ENCODE peak calls at places on chromosomes 13 and 19, in eight cellular contexts. One of them, this sample, is unnamed.
A peak's percentile ranks its signal among the peaks of the same experiment; 100 is the strongest.

GRCh38 chr19:8639821-8640401 is 9.5 kb downstream of the NFILZ start:
- DNase-seq in kidney tubule cell: no peak
- DNase-seq in dorsolateral prefrontal cortex: no peak
- DNase-seq in iris pigment epithelial cell: peak; percentile 30
- DNase-seq in NCI-H2107: no peak
- DNase-seq in stimulated activated CD4-positive, alpha-beta T cell treated with anti-CD3 and anti-CD28 coated beads, TNF-alpha, amount 100 ng/mL, for 24 hours: no peak
- DNase-seq in SK-MEL-5: no peak
- DNase-seq in uterus: no peak
- DNase-seq in this sample: no peak

GRCh38 chr13:113906566-113906965 is 42.7 kb upstream of the GAS6 start:
- DNase-seq in dorsolateral prefrontal cortex: no peak
- DNase-seq in SK-MEL-5: no peak
- DNase-seq in kidney tubule cell: peak; percentile 26
- DNase-seq in NCI-H2107: no peak
- DNase-seq in uterus: no peak
- DNase-seq in iris pigment epithelial cell: no peak
- DNase-seq in stimulated activated CD4-positive, alpha-beta T cell treated with anti-CD3 and anti-CD28 coated beads, TNF-alpha, amount 100 ng/mL, for 24 hours: no peak
- DNase-seq in this sample: no peak

GRCh38 chr19:18660051-18660910 is 23.2 kb upstream of the CRTC1 start:
- DNase-seq in uterus: peak; percentile 56
- DNase-seq in iris pigment epithelial cell: peak; percentile 59
- DNase-seq in dorsolateral prefrontal cortex: no peak
- DNase-seq in stimulated activated CD4-positive, alpha-beta T cell treated with anti-CD3 and anti-CD28 coated beads, TNF-alpha, amount 100 ng/mL, for 24 hours: no peak
- DNase-seq in kidney tubule cell: peak; percentile 28
- DNase-seq in NCI-H2107: no peak
- DNase-seq in SK-MEL-5: no peak
- DNase-seq in this sample: no peak

GRCh38 chr13:76854209-76854608 is 32.0 kb downstream of the KCTD12 start:
- DNase-seq in dorsolateral prefrontal cortex: no peak
- DNase-seq in kidney tubule cell: no peak
- DNase-seq in uterus: no peak
- DNase-seq in SK-MEL-5: no peak
- DNase-seq in iris pigment epithelial cell: no peak
- DNase-seq in stimulated activated CD4-positive, alpha-beta T cell treated with anti-CD3 and anti-CD28 coated beads, TNF-alpha, amount 100 ng/mL, for 24 hours: no peak
- DNase-seq in NCI-H2107: no peak
- DNase-seq in this sample: no peak

GRCh38 chr13:112708560-112709240 is 18.9 kb downstream of the ATP11A start:
- DNase-seq in SK-MEL-5: no peak
- DNase-seq in dorsolateral prefrontal cortex: no peak
- DNase-seq in iris pigment epithelial cell: no peak
- DNase-seq in uterus: peak; percentile 9
- DNase-seq in stimulated activated CD4-positive, alpha-beta T cell treated with anti-CD3 and anti-CD28 coated beads, TNF-alpha, amount 100 ng/mL, for 24 hours: no peak
- DNase-seq in kidney tubule cell: no peak
- DNase-seq in NCI-H2107: no peak
- DNase-seq in this sample: no peak

GRCh38 chr19:32178401-32178800 is 167.0 kb upstream of the ZNF507 start:
- DNase-seq in dorsolateral prefrontal cortex: no peak
- DNase-seq in kidney tubule cell: no peak
- DNase-seq in uterus: no peak
- DNase-seq in SK-MEL-5: no peak
- DNase-seq in NCI-H2107: no peak
- DNase-seq in iris pigment epithelial cell: no peak
- DNase-seq in stimulated activated CD4-positive, alpha-beta T cell treated with anti-CD3 and anti-CD28 coated beads, TNF-alpha, amount 100 ng/mL, for 24 hours: no peak
- DNase-seq in this sample: no peak

GRCh38 chr19:46898731-46899130 is 37.9 kb downstream of the ARHGAP35 start:
- DNase-seq in NCI-H2107: no peak
- DNase-seq in uterus: peak; percentile 28
- DNase-seq in SK-MEL-5: no peak
- DNase-seq in stimulated activated CD4-positive, alpha-beta T cell treated with anti-CD3 and anti-CD28 coated beads, TNF-alpha, amount 100 ng/mL, for 24 hours: no peak
- DNase-seq in iris pigment epithelial cell: peak; percentile 69
- DNase-seq in dorsolateral prefrontal cortex: no peak
- DNase-seq in kidney tubule cell: peak; percentile 31
- DNase-seq in this sample: no peak

GRCh38 chr13:113836917-113837553 is 26.8 kb downstream of the GAS6 start:
- DNase-seq in SK-MEL-5: peak; percentile 40
- DNase-seq in kidney tubule cell: peak; percentile 63
- DNase-seq in NCI-H2107: no peak
- DNase-seq in uterus: peak; percentile 82
- DNase-seq in stimulated activated CD4-positive, alpha-beta T cell treated with anti-CD3 and anti-CD28 coated beads, TNF-alpha, amount 100 ng/mL, for 24 hours: no peak
- DNase-seq in dorsolateral prefrontal cortex: no peak
- DNase-seq in iris pigment epithelial cell: peak; percentile 94
- DNase-seq in this sample: no peak

GRCh38 chr19:46603752-46604241 is 2.7 kb downstream of the CALM3 start:
- DNase-seq in iris pigment epithelial cell: no peak
- DNase-seq in NCI-H2107: no peak
- DNase-seq in dorsolateral prefrontal cortex: no peak
- DNase-seq in SK-MEL-5: no peak
- DNase-seq in kidney tubule cell: no peak
- DNase-seq in uterus: no peak
- DNase-seq in stimulated activated CD4-positive, alpha-beta T cell treated with anti-CD3 and anti-CD28 coated beads, TNF-alpha, amount 100 ng/mL, for 24 hours: no peak
- DNase-seq in this sample: no peak

GRCh38 chr19:50644315-50644915 is 4.7 kb upstream of the SYT3 start:
- DNase-seq in SK-MEL-5: no peak
- DNase-seq in iris pigment epithelial cell: no peak
- DNase-seq in NCI-H2107: no peak
- DNase-seq in stimulated activated CD4-positive, alpha-beta T cell treated with anti-CD3 and anti-CD28 coated beads, TNF-alpha, amount 100 ng/mL, for 24 hours: no peak
- DNase-seq in uterus: no peak
- DNase-seq in kidney tubule cell: no peak
- DNase-seq in dorsolateral prefrontal cortex: no peak
- DNase-seq in this sample: no peak

GRCh38 chr19:6958786-6959185 is 62.4 kb downstream of the MBD3L2B start:
- DNase-seq in dorsolateral prefrontal cortex: no peak
- DNase-seq in stimulated activated CD4-positive, alpha-beta T cell treated with anti-CD3 and anti-CD28 coated beads, TNF-alpha, amount 100 ng/mL, for 24 hours: no peak
- DNase-seq in uterus: no peak
- DNase-seq in SK-MEL-5: no peak
- DNase-seq in kidney tubule cell: no peak
- DNase-seq in iris pigment epithelial cell: no peak
- DNase-seq in NCI-H2107: no peak
- DNase-seq in this sample: no peak

GRCh38 chr19:54644056-54644455 is 13.8 kb downstream of the LILRB1 start:
- DNase-seq in dorsolateral prefrontal cortex: no peak
- DNase-seq in NCI-H2107: no peak
- DNase-seq in kidney tubule cell: no peak
- DNase-seq in SK-MEL-5: no peak
- DNase-seq in stimulated activated CD4-positive, alpha-beta T cell treated with anti-CD3 and anti-CD28 coated beads, TNF-alpha, amount 100 ng/mL, for 24 hours: no peak
- DNase-seq in uterus: no peak
- DNase-seq in iris pigment epithelial cell: no peak
- DNase-seq in this sample: no peak

GRCh38 chr19:12513531-12514061 is 29.0 kb upstream of the ZNF709 start:
- DNase-seq in iris pigment epithelial cell: no peak
- DNase-seq in dorsolateral prefrontal cortex: no peak
- DNase-seq in kidney tubule cell: no peak
- DNase-seq in uterus: peak; percentile 18
- DNase-seq in SK-MEL-5: no peak
- DNase-seq in NCI-H2107: no peak
- DNase-seq in stimulated activated CD4-positive, alpha-beta T cell treated with anti-CD3 and anti-CD28 coated beads, TNF-alpha, amount 100 ng/mL, for 24 hours: no peak
- DNase-seq in this sample: no peak

GRCh38 chr13:59270327-59270726 is 893.4 kb downstream of the DIAPH3 start:
- DNase-seq in iris pigment epithelial cell: no peak
- DNase-seq in kidney tubule cell: peak; percentile 43
- DNase-seq in stimulated activated CD4-positive, alpha-beta T cell treated with anti-CD3 and anti-CD28 coated beads, TNF-alpha, amount 100 ng/mL, for 24 hours: no peak
- DNase-seq in NCI-H2107: no peak
- DNase-seq in SK-MEL-5: no peak
- DNase-seq in uterus: no peak
- DNase-seq in dorsolateral prefrontal cortex: no peak
- DNase-seq in this sample: no peak

GRCh38 chr19:33654840-33655508 is 33.2 kb downstream of the CHST8 start:
- DNase-seq in kidney tubule cell: no peak
- DNase-seq in SK-MEL-5: no peak
- DNase-seq in uterus: no peak
- DNase-seq in dorsolateral prefrontal cortex: no peak
- DNase-seq in iris pigment epithelial cell: no peak
- DNase-seq in stimulated activated CD4-positive, alpha-beta T cell treated with anti-CD3 and anti-CD28 coated beads, TNF-alpha, amount 100 ng/mL, for 24 hours: no peak
- DNase-seq in NCI-H2107: no peak
- DNase-seq in this sample: no peak

GRCh38 chr19:43738780-43739211 is 16.0 kb downstream of the SMG9 start:
- DNase-seq in kidney tubule cell: no peak
- DNase-seq in uterus: no peak
- DNase-seq in SK-MEL-5: peak; percentile 52
- DNase-seq in stimulated activated CD4-positive, alpha-beta T cell treated with anti-CD3 and anti-CD28 coated beads, TNF-alpha, amount 100 ng/mL, for 24 hours: no peak
- DNase-seq in dorsolateral prefrontal cortex: no peak
- DNase-seq in NCI-H2107: no peak
- DNase-seq in iris pigment epithelial cell: no peak
- DNase-seq in this sample: no peak

GRCh38 chr19:15628236-15629002 is 12.3 kb upstream of the CYP4F3 start:
- DNase-seq in iris pigment epithelial cell: no peak
- DNase-seq in NCI-H2107: no peak
- DNase-seq in kidney tubule cell: no peak
- DNase-seq in uterus: no peak
- DNase-seq in dorsolateral prefrontal cortex: no peak
- DNase-seq in SK-MEL-5: no peak
- DNase-seq in stimulated activated CD4-positive, alpha-beta T cell treated with anti-CD3 and anti-CD28 coated beads, TNF-alpha, amount 100 ng/mL, for 24 hours: no peak
- DNase-seq in this sample: no peak

GRCh38 chr13:73168226-73168992 is 109.6 kb downstream of the KLF5 start:
- DNase-seq in uterus: no peak
- DNase-seq in stimulated activated CD4-positive, alpha-beta T cell treated with anti-CD3 and anti-CD28 coated beads, TNF-alpha, amount 100 ng/mL, for 24 hours: no peak
- DNase-seq in NCI-H2107: no peak
- DNase-seq in iris pigment epithelial cell: no peak
- DNase-seq in SK-MEL-5: no peak
- DNase-seq in dorsolateral prefrontal cortex: no peak
- DNase-seq in kidney tubule cell: peak; percentile 78
- DNase-seq in this sample: no peak

GRCh38 chr13:37747071-37747612 is 122.4 kb downstream of the TRPC4 start:
- DNase-seq in NCI-H2107: no peak
- DNase-seq in dorsolateral prefrontal cortex: no peak
- DNase-seq in iris pigment epithelial cell: peak; percentile 89
- DNase-seq in SK-MEL-5: no peak
- DNase-seq in uterus: no peak
- DNase-seq in kidney tubule cell: peak; percentile 35
- DNase-seq in stimulated activated CD4-positive, alpha-beta T cell treated with anti-CD3 and anti-CD28 coated beads, TNF-alpha, amount 100 ng/mL, for 24 hours: no peak
- DNase-seq in this sample: no peak

GRCh38 chr19:18698321-18699167 is 15.1 kb downstream of the CRTC1 start:
- DNase-seq in uterus: no peak
- DNase-seq in stimulated activated CD4-positive, alpha-beta T cell treated with anti-CD3 and anti-CD28 coated beads, TNF-alpha, amount 100 ng/mL, for 24 hours: no peak
- DNase-seq in SK-MEL-5: no peak
- DNase-seq in iris pigment epithelial cell: no peak
- DNase-seq in NCI-H2107: no peak
- DNase-seq in dorsolateral prefrontal cortex: no peak
- DNase-seq in kidney tubule cell: peak; percentile 5
- DNase-seq in this sample: no peak

GRCh38 chr13:48506092-48506701 is 26.7 kb downstream of the RCBTB2 start:
- DNase-seq in SK-MEL-5: no peak
- DNase-seq in NCI-H2107: no peak
- DNase-seq in iris pigment epithelial cell: no peak
- DNase-seq in stimulated activated CD4-positive, alpha-beta T cell treated with anti-CD3 and anti-CD28 coated beads, TNF-alpha, amount 100 ng/mL, for 24 hours: no peak
- DNase-seq in uterus: no peak
- DNase-seq in kidney tubule cell: no peak
- DNase-seq in dorsolateral prefrontal cortex: no peak
- DNase-seq in this sample: no peak

GRCh38 chr19:3655402-3656072 is 28.9 kb upstream of the CACTIN start:
- DNase-seq in NCI-H2107: no peak
- DNase-seq in kidney tubule cell: no peak
- DNase-seq in iris pigment epithelial cell: peak; percentile 91
- DNase-seq in dorsolateral prefrontal cortex: peak; percentile 61
- DNase-seq in SK-MEL-5: no peak
- DNase-seq in uterus: peak; percentile 75
- DNase-seq in stimulated activated CD4-positive, alpha-beta T cell treated with anti-CD3 and anti-CD28 coated beads, TNF-alpha, amount 100 ng/mL, for 24 hours: no peak
- DNase-seq in this sample: no peak

GRCh38 chr13:99307648-99308339 is 595 bp upstream of the GPR183 start:
- DNase-seq in uterus: no peak
- DNase-seq in kidney tubule cell: peak; percentile 91
- DNase-seq in NCI-H2107: no peak
- DNase-seq in stimulated activated CD4-positive, alpha-beta T cell treated with anti-CD3 and anti-CD28 coated beads, TNF-alpha, amount 100 ng/mL, for 24 hours: peak; percentile 82
- DNase-seq in SK-MEL-5: no peak
- DNase-seq in iris pigment epithelial cell: peak; percentile 92
- DNase-seq in dorsolateral prefrontal cortex: no peak
- DNase-seq in this sample: no peak

GRCh38 chr19:35673121-35673804 is 6.9 kb downstream of the UPK1A start:
- DNase-seq in kidney tubule cell: peak; percentile 88
- DNase-seq in uterus: no peak
- DNase-seq in NCI-H2107: no peak
- DNase-seq in iris pigment epithelial cell: peak; percentile 77
- DNase-seq in dorsolateral prefrontal cortex: no peak
- DNase-seq in SK-MEL-5: peak; percentile 87
- DNase-seq in stimulated activated CD4-positive, alpha-beta T cell treated with anti-CD3 and anti-CD28 coated beads, TNF-alpha, amount 100 ng/mL, for 24 hours: peak; percentile 58
- DNase-seq in this sample: peak; percentile 16

GRCh38 chr19:2087621-2088100 is 8.5 kb downstream of the MOB3A start:
- DNase-seq in iris pigment epithelial cell: no peak
- DNase-seq in stimulated activated CD4-positive, alpha-beta T cell treated with anti-CD3 and anti-CD28 coated beads, TNF-alpha, amount 100 ng/mL, for 24 hours: no peak
- DNase-seq in NCI-H2107: no peak
- DNase-seq in SK-MEL-5: no peak
- DNase-seq in uterus: no peak
- DNase-seq in kidney tubule cell: no peak
- DNase-seq in dorsolateral prefrontal cortex: no peak
- DNase-seq in this sample: no peak

GRCh38 chr13:95926231-95926630 is 127.0 kb downstream of the UGGT2 start:
- DNase-seq in SK-MEL-5: no peak
- DNase-seq in dorsolateral prefrontal cortex: no peak
- DNase-seq in kidney tubule cell: no peak
- DNase-seq in NCI-H2107: no peak
- DNase-seq in stimulated activated CD4-positive, alpha-beta T cell treated with anti-CD3 and anti-CD28 coated beads, TNF-alpha, amount 100 ng/mL, for 24 hours: no peak
- DNase-seq in iris pigment epithelial cell: no peak
- DNase-seq in uterus: no peak
- DNase-seq in this sample: no peak

GRCh38 chr13:112861876-112862615 is 107.0 kb upstream of the MCF2L start:
- DNase-seq in SK-MEL-5: no peak
- DNase-seq in uterus: no peak
- DNase-seq in iris pigment epithelial cell: no peak
- DNase-seq in dorsolateral prefrontal cortex: no peak
- DNase-seq in stimulated activated CD4-positive, alpha-beta T cell treated with anti-CD3 and anti-CD28 coated beads, TNF-alpha, amount 100 ng/mL, for 24 hours: no peak
- DNase-seq in NCI-H2107: no peak
- DNase-seq in kidney tubule cell: no peak
- DNase-seq in this sample: no peak

GRCh38 chr19:46299004-46299509 is 2.2 kb downstream of the HIF3A start:
- DNase-seq in iris pigment epithelial cell: peak; percentile 90
- DNase-seq in NCI-H2107: peak; percentile 90
- DNase-seq in uterus: peak; percentile 95
- DNase-seq in kidney tubule cell: peak; percentile 86
- DNase-seq in dorsolateral prefrontal cortex: peak; percentile 93
- DNase-seq in SK-MEL-5: peak; percentile 57
- DNase-seq in stimulated activated CD4-positive, alpha-beta T cell treated with anti-CD3 and anti-CD28 coated beads, TNF-alpha, amount 100 ng/mL, for 24 hours: no peak
- DNase-seq in this sample: no peak

GRCh38 chr19:6767357-6768235 is at the start of gene SH2D3A:
- DNase-seq in uterus: peak; percentile 43
- DNase-seq in stimulated activated CD4-positive, alpha-beta T cell treated with anti-CD3 and anti-CD28 coated beads, TNF-alpha, amount 100 ng/mL, for 24 hours: peak; percentile 94
- DNase-seq in dorsolateral prefrontal cortex: no peak
- DNase-seq in SK-MEL-5: peak; percentile 79
- DNase-seq in kidney tubule cell: peak; percentile 95
- DNase-seq in iris pigment epithelial cell: peak; percentile 35
- DNase-seq in NCI-H2107: no peak
- DNase-seq in this sample: peak; percentile 91

GRCh38 chr19:40266111-40266510 is 19.0 kb downstream of the AKT2 start:
- DNase-seq in uterus: no peak
- DNase-seq in dorsolateral prefrontal cortex: no peak
- DNase-seq in NCI-H2107: peak; percentile 73
- DNase-seq in SK-MEL-5: no peak
- DNase-seq in iris pigment epithelial cell: no peak
- DNase-seq in kidney tubule cell: no peak
- DNase-seq in stimulated activated CD4-positive, alpha-beta T cell treated with anti-CD3 and anti-CD28 coated beads, TNF-alpha, amount 100 ng/mL, for 24 hours: no peak
- DNase-seq in this sample: no peak

GRCh38 chr13:114174529-114174941 is 4.5 kb upstream of the CFAP97D2 start:
- DNase-seq in uterus: no peak
- DNase-seq in SK-MEL-5: no peak
- DNase-seq in NCI-H2107: no peak
- DNase-seq in kidney tubule cell: no peak
- DNase-seq in iris pigment epithelial cell: peak; percentile 38
- DNase-seq in stimulated activated CD4-positive, alpha-beta T cell treated with anti-CD3 and anti-CD28 coated beads, TNF-alpha, amount 100 ng/mL, for 24 hours: no peak
- DNase-seq in dorsolateral prefrontal cortex: no peak
- DNase-seq in this sample: no peak

GRCh38 chr19:39841041-39841440 is 5.1 kb downstream of the FBL start:
- DNase-seq in stimulated activated CD4-positive, alpha-beta T cell treated with anti-CD3 and anti-CD28 coated beads, TNF-alpha, amount 100 ng/mL, for 24 hours: no peak
- DNase-seq in iris pigment epithelial cell: no peak
- DNase-seq in dorsolateral prefrontal cortex: no peak
- DNase-seq in uterus: no peak
- DNase-seq in SK-MEL-5: no peak
- DNase-seq in NCI-H2107: no peak
- DNase-seq in kidney tubule cell: no peak
- DNase-seq in this sample: no peak

GRCh38 chr19:13169769-13170168 is 19.6 kb downstream of the IER2 start:
- DNase-seq in dorsolateral prefrontal cortex: no peak
- DNase-seq in SK-MEL-5: no peak
- DNase-seq in NCI-H2107: no peak
- DNase-seq in iris pigment epithelial cell: peak; percentile 19
- DNase-seq in uterus: no peak
- DNase-seq in kidney tubule cell: peak; percentile 87
- DNase-seq in stimulated activated CD4-positive, alpha-beta T cell treated with anti-CD3 and anti-CD28 coated beads, TNF-alpha, amount 100 ng/mL, for 24 hours: no peak
- DNase-seq in this sample: no peak

GRCh38 chr19:13014101-13014920 is 19.0 kb downstream of the NFIX start:
- DNase-seq in kidney tubule cell: no peak
- DNase-seq in uterus: peak; percentile 59
- DNase-seq in NCI-H2107: no peak
- DNase-seq in iris pigment epithelial cell: no peak
- DNase-seq in dorsolateral prefrontal cortex: no peak
- DNase-seq in SK-MEL-5: no peak
- DNase-seq in stimulated activated CD4-positive, alpha-beta T cell treated with anti-CD3 and anti-CD28 coated beads, TNF-alpha, amount 100 ng/mL, for 24 hours: no peak
- DNase-seq in this sample: no peak

This sample was measured in activated CD4-positive, alpha-beta T cell treated with anti-CD3 and anti-CD28 coated beads for 1 hour.